ENCODE peak calls at places on chromosomes 4 and X, in four cellular contexts. L is pancreas, U is fibroblast of lung, G is lower lobe of right lung. T is an unnamed sample.

GRCh38 chr4:76993787-76994641 is 44.5 kb downstream of the SEPTIN11 start:
- DNase-seq in L (no peak), U (no peak), G (no peak), T (no peak)

GRCh38 chrX:120857240-120857639 is 18.4 kb downstream of the CT47B1 start:
- DNase-seq in L (no peak), U (no peak), G (no peak), T (no peak)

GRCh38 chrX:1925053-1925481 is 310.2 kb downstream of the ASMT start:
- DNase-seq in L (no peak), U (no peak), G (no peak), T (no peak)

GRCh38 chr4:18138076-18138665 is 116.6 kb upstream of the LCORL start:
- DNase-seq in L (no peak), U (no peak), G (no peak), T (no peak)

GRCh38 chr4:109410776-109411175 is 22.8 kb upstream of the SEC24B start:
- DNase-seq in L (no peak), U (no peak), G (no peak), T (no peak)

GRCh38 chrX:16804923-16805464 is 18.7 kb downstream of the TXLNG start:
- DNase-seq in L (no peak), U (no peak), G (no peak), T (no peak)

GRCh38 chr4:8461086-8461485 is 20.5 kb downstream of the TRMT44 start:
- DNase-seq in L (no peak), U (no peak), G (no peak), T (no peak)

GRCh38 chr4:110904435-110905050 is 281.7 kb upstream of the PITX2 start:
- DNase-seq in L (no peak), U (no peak), G (no peak), T (no peak)

GRCh38 chrX:153966283-153966688 is 5.3 kb downstream of the HCFC1 start:
- DNase-seq in L (peak), U (no peak), G (no peak), T (no peak)

GRCh38 chrX:115561605-115562491 is 874 bp downstream of the PLS3 start:
- DNase-seq in L (peak), U (peak), G (peak), T (peak)

GRCh38 chrX:54473993-54474859 is 21.8 kb downstream of the FGD1 start:
- DNase-seq in L (no peak), U (no peak), G (no peak), T (no peak)

GRCh38 chr4:83561381-83561780 is 25.5 kb downstream of the GPAT3 start:
- DNase-seq in L (peak), U (peak), G (no peak), T (no peak)

GRCh38 chr4:87224036-87224923 is 3.9 kb upstream of the KLHL8 start:
- DNase-seq in L (no peak), U (no peak), G (no peak), T (no peak)

GRCh38 chr4:150769235-150769634 is 187.3 kb downstream of the MAB21L2 start:
- DNase-seq in L (peak), U (peak), G (no peak), T (no peak)

GRCh38 chr4:88807499-88807898 is 109.9 kb upstream of the NAP1L5 start:
- DNase-seq in L (no peak), U (no peak), G (no peak), T (no peak)

GRCh38 chr4:93731448-93731847 is 97.1 kb upstream of the ATOH1 start:
- DNase-seq in L (no peak), U (peak), G (no peak), T (no peak)

GRCh38 chr4:130478406-130478805 is 1382.5 kb downstream of the C4orf33 start:
- DNase-seq in L (no peak), U (peak), G (no peak), T (no peak)

GRCh38 chrX:13689519-13690211 is 737 bp downstream of the RAB9A start:
- DNase-seq in L (no peak), U (peak), G (no peak), T (no peak)

GRCh38 chr4:164926301-164926700 is 49.3 kb downstream of the APELA start:
- DNase-seq in L (no peak), U (no peak), G (no peak), T (no peak)

GRCh38 chr4:23631255-23631950 is 258.4 kb downstream of the PPARGC1A start:
- DNase-seq in L (no peak), U (no peak), G (no peak), T (no peak)

GRCh38 chrX:2408856-2409255 is 91.9 kb downstream of the DHRSX start:
- DNase-seq in L (no peak), U (no peak), G (no peak), T (no peak)

GRCh38 chr4:53840643-53841042 is 223.8 kb downstream of the CHIC2 start:
- DNase-seq in L (no peak), U (peak), G (no peak), T (no peak)

GRCh38 chrX:139931646-139932076 is 1.2 kb downstream of the ATP11C start:
- DNase-seq in L (peak), U (no peak), G (no peak), T (no peak)

GRCh38 chr4:10879411-10880110 is 195.0 kb upstream of the CLNK start:
- DNase-seq in L (no peak), U (peak), G (no peak), T (no peak)

GRCh38 chrX:19776753-19777152 is 110.6 kb downstream of the SH3KBP1 start:
- DNase-seq in L (no peak), U (no peak), G (no peak), T (no peak)
- H3K27ac ChIP-seq in L (no peak), U (no peak), G (no peak), T (no peak)

GRCh38 chr4:81358173-81358572 is 113.5 kb downstream of the RASGEF1B start:
- DNase-seq in L (no peak), U (no peak), G (no peak), T (no peak)

GRCh38 chr4:81360722-81361121 is 111.0 kb downstream of the RASGEF1B start:
- DNase-seq in L (no peak), U (peak), G (no peak), T (no peak)

GRCh38 chr4:81353861-81354260 is 117.8 kb downstream of the RASGEF1B start:
- DNase-seq in L (no peak), U (peak), G (no peak), T (no peak)

GRCh38 chr4:81355136-81355535 is 116.6 kb downstream of the RASGEF1B start:
- DNase-seq in L (no peak), U (no peak), G (no peak), T (no peak)

DNA sequence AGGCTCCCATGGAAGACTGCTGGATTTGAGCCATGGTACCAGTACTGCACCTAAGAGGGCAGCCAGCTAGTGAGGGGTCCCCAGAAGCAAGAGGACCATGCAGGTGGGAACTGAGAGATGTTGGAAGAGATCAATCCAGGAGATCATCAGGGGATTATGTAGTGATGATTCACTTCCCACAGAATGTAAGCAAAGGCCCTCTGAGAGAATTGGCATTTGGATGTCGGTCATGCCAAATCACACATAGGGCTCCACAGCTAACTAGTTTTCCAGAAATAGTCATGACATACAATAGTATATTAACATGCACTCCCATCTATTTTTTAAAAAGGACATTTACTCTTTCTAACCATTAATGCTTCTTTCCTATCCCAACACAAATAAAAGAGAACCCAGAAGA is 112.5 kb downstream of the RASGEF1B start:
- DNase-seq in L (no peak), U (peak), G (no peak), T (no peak)
- H3K27ac ChIP-seq in L (no peak), U (no peak), G (no peak), T (no peak)

DNA sequence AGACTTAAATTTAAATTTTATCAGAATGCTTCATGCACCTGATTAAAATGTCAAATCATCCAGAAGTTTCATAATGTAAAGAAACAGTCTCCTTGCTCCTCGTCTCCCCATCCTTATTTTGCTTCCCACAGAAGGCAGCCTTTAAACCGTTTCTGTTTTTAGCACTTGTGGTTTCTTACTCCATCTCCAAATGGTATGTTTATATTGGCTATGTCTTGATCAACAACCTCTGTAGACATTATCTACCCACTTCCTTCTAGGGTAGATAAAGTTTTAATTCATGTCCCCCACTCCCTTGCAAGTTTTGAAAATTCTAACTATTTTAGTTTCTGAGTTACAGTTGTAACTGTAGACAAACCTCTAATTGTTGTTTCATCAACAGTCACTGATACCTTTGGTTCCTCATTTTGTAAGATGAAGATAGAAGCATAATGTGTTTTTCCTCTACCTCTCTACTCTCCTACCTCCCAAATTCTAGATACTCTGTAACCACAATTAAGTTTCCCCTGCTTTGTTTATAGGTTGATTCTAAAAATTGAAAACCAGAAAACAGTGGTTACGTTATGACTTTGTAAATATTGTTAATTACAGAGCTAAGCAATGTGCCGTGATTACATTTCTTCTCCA is 291.7 kb upstream of the GATB start:
- DNase-seq in L (no peak), U (peak), G (no peak), T (no peak)
- H3K27ac ChIP-seq in L (no peak), U (no peak), G (no peak), T (no peak)

DNA sequence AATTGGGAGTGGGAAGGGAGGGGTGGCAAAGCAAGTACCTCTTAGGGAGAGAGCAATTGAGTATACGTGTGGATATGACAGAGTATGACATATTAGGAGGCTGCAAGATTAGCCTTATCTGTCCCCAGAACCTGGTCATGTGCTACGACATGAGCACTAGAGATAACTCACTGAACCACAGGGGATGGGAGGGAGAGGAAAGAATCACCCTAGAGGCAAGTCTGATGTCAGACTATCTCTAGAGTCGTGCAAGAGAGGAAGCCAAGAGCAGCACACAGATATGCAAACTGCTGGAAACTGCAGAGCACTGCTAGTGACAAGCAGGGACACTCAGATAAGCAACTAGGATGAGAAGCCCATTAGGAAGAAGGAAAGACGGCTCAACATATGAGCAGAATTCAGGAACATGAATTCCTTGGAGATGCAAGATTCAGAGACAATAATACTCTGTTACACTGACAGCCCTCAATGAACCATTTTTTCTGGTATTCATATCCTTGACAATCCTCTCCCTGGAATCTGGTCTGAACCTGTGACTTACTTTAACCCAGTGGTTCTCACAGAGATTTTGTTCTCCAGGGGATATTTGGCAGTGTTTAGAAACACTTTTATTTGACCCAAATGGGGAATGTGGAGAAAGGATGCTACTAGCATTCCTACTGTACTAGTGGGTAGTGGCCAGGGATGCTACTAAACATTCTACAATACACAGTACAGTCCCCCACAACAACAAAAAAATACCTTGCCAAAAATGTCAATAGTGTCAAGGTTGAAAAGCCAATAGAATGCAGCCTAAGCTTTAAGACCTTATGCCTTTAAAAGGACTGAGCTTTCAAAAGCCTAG is 84.0 kb upstream of the BMP2K start:
- DNase-seq in L (no peak), U (no peak), G (no peak), T (no peak)
- H3K27ac ChIP-seq in L (no peak), U (no peak), G (no peak), T (peak)

GRCh38 chr4:158169931-158170690 is 2.7 kb downstream of the GASK1B start:
- DNase-seq in L (no peak), U (peak), G (no peak), T (no peak)
- H3K27ac ChIP-seq in L (no peak), U (no peak), G (peak), T (no peak)

DNA sequence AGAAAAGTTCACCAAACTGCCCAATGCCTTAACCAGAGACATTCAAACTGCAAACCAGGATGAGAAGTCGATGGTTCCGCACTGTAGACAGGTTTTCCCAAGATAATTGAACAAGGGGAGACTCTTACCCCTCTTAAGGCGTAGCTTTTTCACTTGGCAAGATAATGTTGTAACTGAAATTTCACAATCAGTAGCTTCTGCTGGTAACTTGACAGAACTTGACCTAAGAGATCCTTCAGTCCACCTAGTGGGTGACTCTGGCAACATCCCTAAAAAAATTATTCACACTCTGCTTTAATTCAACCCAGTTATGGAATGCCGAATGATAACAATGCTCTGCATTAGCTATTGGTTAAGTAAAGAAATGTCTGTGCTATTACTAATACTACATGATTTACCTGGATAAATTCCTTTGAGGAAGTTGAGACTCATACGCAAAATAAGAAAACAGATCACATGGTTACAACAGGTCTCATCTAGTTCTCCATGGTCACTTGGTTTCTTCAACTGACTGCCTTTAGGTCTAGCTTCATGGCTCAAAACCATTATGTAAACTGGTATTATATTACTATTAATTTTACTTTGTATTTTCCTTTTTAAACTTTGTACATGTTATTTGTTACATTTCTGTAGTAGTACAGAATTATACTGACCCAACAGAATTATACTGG is 9.1 kb downstream of the ELF2 start:
- DNase-seq in L (no peak), U (peak), G (no peak), T (no peak)
- H3K27ac ChIP-seq in L (no peak), U (no peak), G (no peak), T (no peak)